ENCODE peak calls at places on chromosome 1, in four cellular contexts. One of them, this sample, is unnamed.

GRCh38 chr1:98351506-98352038 is 309.9 kb upstream of the SNX7 start:
- DNase-seq in endothelial cell of umbilical vein: peak; percentile 65
- DNase-seq in heart right ventricle: no peak
- DNase-seq in Peyer's patch: no peak
- DNase-seq in this sample: no peak

GRCh38 chr1:170556910-170557309 is 24.9 kb downstream of the GORAB start:
- DNase-seq in endothelial cell of umbilical vein: no peak
- DNase-seq in heart right ventricle: no peak
- DNase-seq in Peyer's patch: no peak
- DNase-seq in this sample: no peak

GRCh38 chr1:173295391-173295790 is 88.3 kb upstream of the TNFSF4 start:
- DNase-seq in endothelial cell of umbilical vein: no peak
- DNase-seq in heart right ventricle: no peak
- DNase-seq in Peyer's patch: no peak
- DNase-seq in this sample: no peak

GRCh38 chr1:219577331-219577730 is 35.6 kb downstream of the ZC3H11B start:
- DNase-seq in endothelial cell of umbilical vein: no peak
- DNase-seq in heart right ventricle: no peak
- DNase-seq in Peyer's patch: no peak
- DNase-seq in this sample: no peak

GRCh38 chr1:41803656-41804055 is 115.1 kb downstream of the HIVEP3 start:
- DNase-seq in endothelial cell of umbilical vein: no peak
- DNase-seq in heart right ventricle: no peak
- DNase-seq in Peyer's patch: no peak
- DNase-seq in this sample: no peak

GRCh38 chr1:218299416-218299815 is 14.3 kb downstream of the RRP15 start:
- DNase-seq in endothelial cell of umbilical vein: peak; percentile 61
- DNase-seq in heart right ventricle: no peak
- DNase-seq in Peyer's patch: no peak
- DNase-seq in this sample: no peak

GRCh38 chr1:227949341-227949921 is 1.7 kb upstream of the WNT9A start:
- DNase-seq in endothelial cell of umbilical vein: no peak
- DNase-seq in heart right ventricle: no peak
- DNase-seq in Peyer's patch: peak; percentile 40
- DNase-seq in this sample: no peak

GRCh38 chr1:85571181-85571540 is 9.4 kb upstream of the CCN1 start:
- DNase-seq in endothelial cell of umbilical vein: no peak
- DNase-seq in heart right ventricle: no peak
- DNase-seq in Peyer's patch: no peak
- DNase-seq in this sample: no peak

GRCh38 chr1:48889088-48889487 is 112.4 kb upstream of the BEND5 start:
- DNase-seq in endothelial cell of umbilical vein: no peak
- DNase-seq in heart right ventricle: no peak
- DNase-seq in Peyer's patch: no peak
- DNase-seq in this sample: no peak

GRCh38 chr1:166870584-166870983 is 5.5 kb downstream of the TADA1 start:
- DNase-seq in endothelial cell of umbilical vein: no peak
- DNase-seq in heart right ventricle: no peak
- DNase-seq in Peyer's patch: no peak
- DNase-seq in this sample: no peak

GRCh38 chr1:23555949-23556640 is 3.2 kb downstream of the ID3 start:
- DNase-seq in endothelial cell of umbilical vein: peak; percentile 90
- DNase-seq in heart right ventricle: no peak
- DNase-seq in Peyer's patch: no peak
- DNase-seq in this sample: no peak

GRCh38 chr1:232300461-232300860 is 329.5 kb downstream of the SIPA1L2 start:
- DNase-seq in endothelial cell of umbilical vein: no peak
- DNase-seq in heart right ventricle: no peak
- DNase-seq in Peyer's patch: no peak
- DNase-seq in this sample: no peak

GRCh38 chr1:1928231-1929101 is 9.4 kb upstream of the TMEM52 start:
- DNase-seq in endothelial cell of umbilical vein: no peak
- DNase-seq in heart right ventricle: no peak
- DNase-seq in Peyer's patch: no peak
- DNase-seq in this sample: no peak

GRCh38 chr1:42420911-42421585 is 34.8 kb downstream of the ZMYND12 start:
- DNase-seq in endothelial cell of umbilical vein: peak; percentile 72
- DNase-seq in heart right ventricle: peak; percentile 63
- DNase-seq in Peyer's patch: no peak
- DNase-seq in this sample: no peak

GRCh38 chr1:14027099-14027498 is 327.1 kb downstream of the PRDM2 start:
- DNase-seq in endothelial cell of umbilical vein: no peak
- DNase-seq in heart right ventricle: no peak
- DNase-seq in Peyer's patch: no peak
- DNase-seq in this sample: no peak

GRCh38 chr1:4126731-4127594 is 226.9 kb upstream of the C1orf174 start:
- DNase-seq in endothelial cell of umbilical vein: no peak
- DNase-seq in heart right ventricle: no peak
- DNase-seq in Peyer's patch: no peak
- DNase-seq in this sample: no peak
- H3K9me3 ChIP-seq in endothelial cell of umbilical vein: peaks cover 7% of the 10 kb centered on the region
- H3K9me3 ChIP-seq in heart right ventricle: no peaks in the 10 kb centered on the region
- H3K9me3 ChIP-seq in Peyer's patch: no peaks in the 10 kb centered on the region
- H3K9me3 ChIP-seq in this sample: no peaks in the 10 kb centered on the region

DNA sequence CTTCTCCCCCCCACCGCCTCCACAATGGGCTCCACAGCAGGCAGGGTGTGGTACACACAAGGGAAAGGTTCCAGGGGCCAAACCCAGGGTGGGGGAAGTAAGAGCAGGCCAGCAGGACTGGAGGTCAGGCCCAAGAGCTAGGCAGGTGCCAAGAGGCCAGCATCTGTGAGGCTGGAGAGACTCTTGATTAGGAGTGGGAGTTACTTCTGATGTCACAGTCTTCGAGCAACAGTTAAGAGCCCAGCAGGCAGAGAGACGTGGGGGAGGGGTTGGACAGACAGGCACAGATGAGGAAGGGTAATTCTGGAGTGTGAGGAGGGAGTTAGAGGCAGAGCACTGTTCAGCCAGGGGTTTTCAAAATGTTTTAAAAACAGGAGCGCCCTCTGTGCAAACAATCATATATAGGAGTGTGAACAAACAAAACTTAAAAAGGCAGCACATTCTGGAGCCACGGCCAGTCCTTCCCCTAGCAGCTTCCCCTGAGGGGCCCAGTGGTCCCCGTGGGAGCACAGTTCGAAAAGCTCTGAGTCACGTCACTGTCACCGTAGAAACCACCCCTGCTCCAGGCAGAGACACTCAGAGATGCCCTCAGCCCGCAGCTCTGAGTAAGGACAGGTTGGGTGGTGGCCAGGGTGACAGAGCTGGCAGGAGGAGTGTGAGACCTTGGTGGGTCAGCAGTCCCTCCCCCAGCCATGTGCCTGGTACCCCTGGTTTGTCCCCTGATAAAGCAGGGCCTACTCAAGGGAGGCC is 55.6 kb downstream of the SLC9A1 start:
- DNase-seq in endothelial cell of umbilical vein: no peak
- DNase-seq in heart right ventricle: peak; percentile 73
- DNase-seq in Peyer's patch: no peak
- DNase-seq in this sample: no peak
- TF ChIP-seq CTCF in endothelial cell of umbilical vein: no peak
- TF ChIP-seq CTCF in heart right ventricle: no peak
- TF ChIP-seq CTCF in Peyer's patch: no peak
- TF ChIP-seq CTCF in this sample: no peak

GRCh38 chr1:230368871-230369270 is 57.3 kb downstream of the PGBD5 start:
- DNase-seq in endothelial cell of umbilical vein: no peak
- DNase-seq in heart right ventricle: no peak
- DNase-seq in Peyer's patch: no peak
- DNase-seq in this sample: no peak

GRCh38 chr1:230370109-230370508 is 56.0 kb downstream of the PGBD5 start:
- DNase-seq in endothelial cell of umbilical vein: no peak
- DNase-seq in heart right ventricle: no peak
- DNase-seq in Peyer's patch: no peak
- DNase-seq in this sample: no peak

GRCh38 chr1:230366504-230366915 is 59.6 kb downstream of the PGBD5 start:
- DNase-seq in endothelial cell of umbilical vein: no peak
- DNase-seq in heart right ventricle: no peak
- DNase-seq in Peyer's patch: no peak
- DNase-seq in this sample: no peak

GRCh38 chr1:230365723-230366307 is 60.3 kb downstream of the PGBD5 start:
- DNase-seq in endothelial cell of umbilical vein: no peak
- DNase-seq in heart right ventricle: no peak
- DNase-seq in Peyer's patch: no peak
- DNase-seq in this sample: no peak

DNA sequence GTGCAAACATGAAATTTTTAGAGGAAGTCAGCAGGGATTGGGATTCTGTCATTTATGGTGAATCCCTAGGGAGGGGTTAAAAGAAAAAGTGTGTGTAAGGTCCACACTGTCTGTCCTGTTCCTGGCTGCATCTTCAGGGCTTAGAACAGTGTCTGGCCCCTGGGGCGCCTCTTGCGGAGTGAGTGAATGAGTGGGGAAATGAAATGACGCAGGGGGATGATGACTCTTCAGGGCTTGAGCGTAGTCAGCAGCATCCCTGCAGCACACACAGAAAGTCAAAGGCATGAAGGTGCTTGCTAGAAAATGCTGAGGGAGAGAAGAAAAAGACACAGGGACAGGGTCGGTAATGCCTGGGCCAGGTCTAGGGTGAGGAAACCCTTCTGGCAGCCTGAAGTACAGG is 57.8 kb downstream of the PGBD5 start:
- DNase-seq in endothelial cell of umbilical vein: no peak
- DNase-seq in heart right ventricle: no peak
- DNase-seq in Peyer's patch: no peak
- DNase-seq in this sample: no peak
- H3K27ac ChIP-seq in endothelial cell of umbilical vein: no peak overlapping the region
- H3K27ac ChIP-seq in heart right ventricle: no peak overlapping the region
- H3K27ac ChIP-seq in Peyer's patch: no peak overlapping the region
- H3K27ac ChIP-seq in this sample: no peak overlapping the region

GRCh38 chr1:5273280-5274003 is 619.0 kb downstream of the AJAP1 start:
- DNase-seq in endothelial cell of umbilical vein: no peak
- DNase-seq in heart right ventricle: no peak
- DNase-seq in Peyer's patch: no peak
- DNase-seq in this sample: no peak

GRCh38 chr1:5279127-5279526 is 624.7 kb downstream of the AJAP1 start:
- DNase-seq in endothelial cell of umbilical vein: no peak
- DNase-seq in heart right ventricle: no peak
- DNase-seq in Peyer's patch: no peak
- DNase-seq in this sample: no peak
- H3K9me3 ChIP-seq in endothelial cell of umbilical vein: peaks cover 4% of the 10 kb centered on the region
- H3K9me3 ChIP-seq in heart right ventricle: no peaks in the 10 kb centered on the region
- H3K9me3 ChIP-seq in Peyer's patch: no peaks in the 10 kb centered on the region
- H3K9me3 ChIP-seq in this sample: no peaks in the 10 kb centered on the region

DNA sequence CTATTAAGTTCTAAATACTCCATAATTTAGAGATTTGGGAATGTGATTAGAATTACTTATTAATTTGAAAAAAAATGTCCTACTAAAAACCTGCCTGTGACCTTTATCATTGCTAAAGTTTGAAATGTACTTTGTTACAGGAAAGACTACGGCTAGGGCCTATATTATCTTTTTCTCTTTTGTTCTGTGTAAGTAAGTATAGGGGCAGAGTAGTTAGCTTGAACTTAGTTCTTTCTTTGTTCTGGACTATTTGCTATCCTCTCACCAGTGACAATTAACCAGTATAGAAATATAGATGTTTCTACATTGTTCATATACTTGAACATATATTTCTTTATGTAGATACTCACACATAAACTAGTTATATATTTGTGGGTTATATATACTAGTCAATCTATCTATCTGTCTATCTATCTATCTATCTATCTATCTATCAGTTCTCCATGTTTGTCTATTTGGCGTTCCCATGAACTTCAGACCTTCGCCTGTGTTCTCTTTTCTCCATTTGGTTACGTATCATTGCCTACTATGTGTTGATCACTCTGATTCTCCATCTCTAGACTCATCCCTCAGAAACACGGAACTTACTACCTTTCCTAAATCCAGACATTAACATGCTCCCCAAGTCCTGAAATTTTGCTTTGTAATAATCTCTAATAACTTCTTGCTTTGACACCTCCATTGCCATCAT is 3.3 kb downstream of the PTPRC start:
- DNase-seq in endothelial cell of umbilical vein: peak; percentile 7
- DNase-seq in heart right ventricle: no peak
- DNase-seq in Peyer's patch: no peak
- DNase-seq in this sample: no peak
- TF ChIP-seq CTCF in endothelial cell of umbilical vein: no peak
- TF ChIP-seq CTCF in heart right ventricle: no peak
- TF ChIP-seq CTCF in Peyer's patch: no peak
- TF ChIP-seq CTCF in this sample: no peak

GRCh38 chr1:204773246-204773645 is 87.7 kb upstream of the LRRN2 start:
- DNase-seq in endothelial cell of umbilical vein: no peak
- DNase-seq in heart right ventricle: no peak
- DNase-seq in Peyer's patch: no peak
- DNase-seq in this sample: no peak

GRCh38 chr1:204771358-204771757 is 85.8 kb upstream of the LRRN2 start:
- DNase-seq in endothelial cell of umbilical vein: no peak
- DNase-seq in heart right ventricle: no peak
- DNase-seq in Peyer's patch: no peak
- DNase-seq in this sample: no peak

GRCh38 chr1:204777591-204777990 is 92.1 kb upstream of the LRRN2 start:
- DNase-seq in endothelial cell of umbilical vein: no peak
- DNase-seq in heart right ventricle: no peak
- DNase-seq in Peyer's patch: no peak
- DNase-seq in this sample: no peak

GRCh38 chr1:204780682-204781081 is 90.0 kb upstream of the NFASC start:
- DNase-seq in endothelial cell of umbilical vein: no peak
- DNase-seq in heart right ventricle: no peak
- DNase-seq in Peyer's patch: no peak
- DNase-seq in this sample: no peak

GRCh38 chr1:204775546-204775945 is 90.0 kb upstream of the LRRN2 start:
- DNase-seq in endothelial cell of umbilical vein: no peak
- DNase-seq in heart right ventricle: no peak
- DNase-seq in Peyer's patch: no peak
- DNase-seq in this sample: no peak
- H3K27ac ChIP-seq in endothelial cell of umbilical vein: no peak overlapping the region
- H3K27ac ChIP-seq in heart right ventricle: no peak overlapping the region
- H3K27ac ChIP-seq in Peyer's patch: no peak overlapping the region
- H3K27ac ChIP-seq in this sample: no peak overlapping the region

This sample was measured in CD4-positive, alpha-beta T cell.